ENCODE peak calls at places on chromosomes 6 and 20, in seven cellular contexts. R is mammary epithelial cell, U is left ventricle myocardium inferior, B is B cell, P is endothelial cell, C is epithelial cell of esophagus, W is colonic mucosa. A is an unnamed sample.

GRCh38 chr20:25566821-25567220 is 18.5 kb downstream of the NINL start:
- DNase-seq in R (no peak), U (no peak), B (no peak), P (no peak), C (no peak), W (no peak), A (no peak)

GRCh38 chr6:156190270-156190669 is 586.9 kb upstream of the ARID1B start:
- DNase-seq in R (no peak), U (no peak), B (no peak), P (no peak), C (no peak), W (no peak), A (no peak)

GRCh38 chr20:6882911-6883310 is 115.4 kb downstream of the BMP2 start:
- DNase-seq in R (peak; percentile 91), U (no peak), B (no peak), P (no peak), C (peak; percentile 93), W (no peak), A (peak; percentile 54)

GRCh38 chr6:167858086-167858591 is 31.4 kb downstream of the AFDN start:
- DNase-seq in R (no peak), U (no peak), B (no peak), P (no peak), C (no peak), W (no peak), A (peak; percentile 29)

GRCh38 chr6:39430968-39431523 is 108.5 kb upstream of the KCNK16 start:
- DNase-seq in R (no peak), U (peak; percentile 63), B (no peak), P (no peak), C (peak; percentile 28), W (peak; percentile 33), A (peak; percentile 41)

GRCh38 chr20:56362833-56363413 is 4.1 kb downstream of the FAM210B start:
- DNase-seq in R (no peak), U (no peak), B (no peak), P (peak; percentile 28), C (no peak), W (no peak), A (no peak)

GRCh38 chr20:62641749-62642665 is at the start of gene SLCO4A1:
- DNase-seq in R (peak; percentile 39), U (peak; percentile 81), B (peak; percentile 99), P (peak; percentile 39), C (peak; percentile 45), W (peak; percentile 85), A (peak; percentile 80)

GRCh38 chr6:84466521-84466920 is 239.1 kb upstream of the CEP162 start:
- DNase-seq in R (peak; percentile 48), U (no peak), B (no peak), P (no peak), C (peak; percentile 67), W (no peak), A (peak; percentile 68)

GRCh38 chr6:112010328-112010727 is 43.6 kb upstream of the CCN6 start:
- DNase-seq in R (peak; percentile 21), U (no peak), B (no peak), P (no peak), C (peak; percentile 29), W (no peak), A (peak; percentile 20)

GRCh38 chr6:23414204-23414501 is 711.9 kb upstream of the NRSN1 start:
- DNase-seq in R (peak; percentile 39), U (no peak), B (no peak), P (no peak), C (peak; percentile 63), W (no peak), A (peak; percentile 35)

GRCh38 chr6:100618349-100618671 is 153.6 kb upstream of the SIM1 start:
- DNase-seq in R (no peak), U (no peak), B (no peak), P (no peak), C (no peak), W (no peak), A (no peak)

GRCh38 chr6:166925141-166925996 is 31.0 kb downstream of the RNASET2 start:
- DNase-seq in R (no peak), U (no peak), B (no peak), P (no peak), C (no peak), W (no peak), A (no peak)

GRCh38 chr20:62318411-62319345 is 15.9 kb downstream of the ADRM1 start:
- DNase-seq in R (no peak), U (no peak), B (peak; percentile 54), P (no peak), C (peak; percentile 36), W (no peak), A (no peak)

GRCh38 chr6:163683105-163683622 is 268.6 kb downstream of the QKI start:
- DNase-seq in R (no peak), U (no peak), B (no peak), P (no peak), C (no peak), W (no peak), A (no peak)

GRCh38 chr6:28898710-28898965 is 25.1 kb downstream of the TRIM27 start:
- DNase-seq in R (no peak), U (no peak), B (no peak), P (no peak), C (no peak), W (no peak), A (no peak)

GRCh38 chr6:28893172-28893799 is 30.5 kb downstream of the TRIM27 start:
- DNase-seq in R (no peak), U (no peak), B (no peak), P (no peak), C (peak; percentile 23), W (no peak), A (no peak)

GRCh38 chr6:28895131-28895812 is 28.5 kb downstream of the TRIM27 start:
- DNase-seq in R (peak; percentile 94), U (peak; percentile 91), B (peak; percentile 79), P (peak; percentile 82), C (peak; percentile 96), W (peak; percentile 95), A (peak; percentile 96)

GRCh38 chr6:28900577-28901266 is 23.1 kb downstream of the TRIM27 start:
- DNase-seq in R (no peak), U (no peak), B (no peak), P (no peak), C (no peak), W (no peak), A (no peak)

GRCh38 chr6:28896505-28897392 is 27.0 kb downstream of the TRIM27 start:
- DNase-seq in R (peak; percentile 68), U (peak; percentile 44), B (peak; percentile 57), P (peak; percentile 53), C (peak; percentile 65), W (peak; percentile 59), A (peak; percentile 83)
- TF ChIP-seq CTCF in R (peak; percentile 45), U (peak; percentile 47), B (peak; percentile 38), P (no peak), C (peak; percentile 39), W (peak; percentile 30), A (no peak)

GRCh38 chr6:159462446-159462845 is 230.6 kb downstream of the SOD2 start:
- DNase-seq in R (no peak), U (no peak), B (no peak), P (no peak), C (no peak), W (no peak), A (no peak)

GRCh38 chr6:159464827-159465226 is 228.2 kb downstream of the SOD2 start:
- DNase-seq in R (no peak), U (no peak), B (no peak), P (no peak), C (no peak), W (no peak), A (no peak)

GRCh38 chr6:159461266-159461665 is 231.8 kb downstream of the SOD2 start:
- DNase-seq in R (peak; percentile 6), U (no peak), B (no peak), P (no peak), C (no peak), W (no peak), A (peak; percentile 6)

GRCh38 chr6:159461998-159462397 is 231.0 kb downstream of the SOD2 start:
- DNase-seq in R (no peak), U (no peak), B (no peak), P (no peak), C (no peak), W (no peak), A (no peak)

GRCh38 chr6:159463440-159463839 is 229.6 kb downstream of the SOD2 start:
- DNase-seq in R (peak; percentile 11), U (no peak), B (no peak), P (no peak), C (no peak), W (no peak), A (peak; percentile 49)
- TF ChIP-seq CTCF in R (peak; percentile 31), U (peak; percentile 24), B (no peak), P (peak; percentile 51), C (no peak), W (no peak), A (peak; percentile 38)

GRCh38 chr6:45618259-45618658 is 240.5 kb upstream of the SUPT3H start:
- DNase-seq in R (no peak), U (no peak), B (no peak), P (no peak), C (no peak), W (no peak), A (no peak)

GRCh38 chr6:45619994-45620471 is 242.3 kb upstream of the SUPT3H start:
- DNase-seq in R (no peak), U (no peak), B (no peak), P (no peak), C (no peak), W (no peak), A (no peak)

GRCh38 chr6:45619211-45619760 is 241.6 kb upstream of the SUPT3H start:
- DNase-seq in R (no peak), U (no peak), B (no peak), P (no peak), C (no peak), W (no peak), A (peak; percentile 20)

GRCh38 chr6:45616209-45616608 is 238.5 kb upstream of the SUPT3H start:
- DNase-seq in R (no peak), U (no peak), B (no peak), P (no peak), C (no peak), W (no peak), A (no peak)

GRCh38 chr6:45617441-45617840 is 239.7 kb upstream of the SUPT3H start:
- DNase-seq in R (peak; percentile 77), U (no peak), B (no peak), P (no peak), C (peak; percentile 77), W (no peak), A (peak; percentile 66)
- TF ChIP-seq CTCF in R (peak; percentile 51), U (no peak), B (no peak), P (no peak), C (peak; percentile 42), W (no peak), A (peak; percentile 14)

GRCh38 chr6:21587925-21588811 is 5.4 kb upstream of the SOX4 start:
- DNase-seq in R (peak; percentile 67), U (peak; percentile 52), B (peak; percentile 48), P (peak; percentile 59), C (peak; percentile 62), W (peak; percentile 72), A (peak; percentile 58)

GRCh38 chr6:21588812-21589811 is 4.4 kb upstream of the SOX4 start:
- DNase-seq in R (peak; percentile 82), U (peak; percentile 88), B (peak; percentile 79), P (peak; percentile 94), C (peak; percentile 89), W (peak; percentile 94), A (peak; percentile 85)

GRCh38 chr6:21587182-21587924 is 6.2 kb upstream of the SOX4 start:
- DNase-seq in R (peak; percentile 73), U (peak; percentile 61), B (peak; percentile 49), P (peak; percentile 70), C (peak; percentile 74), W (peak; percentile 70), A (peak; percentile 64)

GRCh38 chr6:21592953-21593352 is 598 bp upstream of the SOX4 start:
- DNase-seq in R (no peak), U (no peak), B (no peak), P (no peak), C (no peak), W (no peak), A (no peak)

GRCh38 chr6:21590345-21590744 is 3.2 kb upstream of the SOX4 start:
- DNase-seq in R (no peak), U (no peak), B (no peak), P (no peak), C (no peak), W (no peak), A (no peak)
- TF ChIP-seq CTCF in R (no peak), U (no peak), B (no peak), P (no peak), C (no peak), W (no peak), A (no peak)